ENCODE peak calls at places on chromosome 4, in six cellular contexts. Z is AG04450; C is stimulated activated CD4-positive, alpha-beta T cell treated with anti-CD3 and anti-CD28 coated beads, Interleukin-12 subunit alpha, Interleukin-12 subunit beta, amount 100 ng/mL, for 4 hours; Y is mesothelial cell of epicardium; G is NCI-H2029 treated with DMSO at 0.1 percent for 48 hours; F is heart right ventricle. J is an unnamed sample.

GRCh38 chr4:143377635-143378099 is 41.0 kb downstream of the GAB1 start:
- DNase-seq in G (no peak), F (no peak), C (no peak), Y (no peak), Z (no peak), J (no peak)

GRCh38 chr4:113300384-113301011 is 251.0 kb downstream of the ANK2 start:
- DNase-seq in Y (no peak), F (no peak), C (no peak), Z (peak), G (no peak), J (no peak)

GRCh38 chr4:57131849-57132745 is 21.9 kb upstream of the IGFBP7 start:
- DNase-seq in F (no peak), G (peak), C (no peak), Z (no peak), Y (no peak), J (no peak)

GRCh38 chr4:80362578-80363181 is 27.1 kb downstream of the CFAP299 start:
- DNase-seq in Z (no peak), C (peak), Y (peak), F (no peak), G (peak), J (no peak)

GRCh38 chr4:180947421-180947820 is 1295.8 kb upstream of the TENM3 start:
- DNase-seq in Z (no peak), C (no peak), Y (no peak), F (no peak), G (no peak), J (no peak)

GRCh38 chr4:83906561-83906960 is 370.7 kb downstream of the GPAT3 start:
- DNase-seq in F (no peak), Z (peak), G (no peak), C (no peak), Y (no peak), J (no peak)

GRCh38 chr4:145618210-145618911 is 824 bp upstream of the MMAA start:
- DNase-seq in Z (no peak), C (peak), G (no peak), F (peak), Y (no peak), J (no peak)

GRCh38 chr4:1600211-1600780 is 83.8 kb downstream of the FAM53A start:
- DNase-seq in Y (no peak), G (no peak), C (no peak), F (peak), Z (no peak), J (peak)

GRCh38 chr4:110867251-110867960 is 244.5 kb upstream of the PITX2 start:
- DNase-seq in F (no peak), Z (no peak), C (no peak), G (no peak), Y (no peak), J (no peak)

GRCh38 chr4:85512446-85513205 is 37.7 kb downstream of the ARHGAP24 start:
- DNase-seq in Y (no peak), F (no peak), C (no peak), G (no peak), Z (no peak), J (no peak)

GRCh38 chr4:141458501-141458900 is 177.9 kb upstream of the IL15 start:
- DNase-seq in Z (no peak), F (no peak), C (no peak), Y (no peak), G (no peak), J (no peak)

GRCh38 chr4:116724249-116724648 is 361.1 kb downstream of the TRAM1L1 start:
- DNase-seq in G (no peak), C (no peak), Z (no peak), F (no peak), Y (no peak), J (no peak)

J was measured in suprapubic skin.